ENCODE peak calls at places on chromosomes 13 and 19, in eight cellular contexts. T is dorsolateral prefrontal cortex; Q is K562; C is WERI-Rb-1; D is CD4-positive, alpha-beta memory T cell; J is right cardiac atrium; K is stomach; A is left ventricle myocardium inferior. B is an unnamed sample.

GRCh38 chr13:49584771-49585182 is 581 bp downstream of the RCBTB1 start:
- DNase-seq in T (no peak), K (no peak), J (no peak), Q (peak; percentile 9), D (peak; percentile 7), C (no peak), A (no peak), B (no peak)

GRCh38 chr13:31433201-31433600 is 233.4 kb downstream of the B3GLCT start:
- DNase-seq in A (no peak), Q (no peak), J (no peak), D (no peak), K (no peak), T (no peak), C (no peak), B (no peak)

GRCh38 chr19:45097776-45098520 is 5.0 kb downstream of the PPP1R37 start:
- DNase-seq in C (no peak), J (peak; percentile 68), D (no peak), K (peak; percentile 51), Q (peak; percentile 90), A (peak; percentile 29), T (no peak), B (no peak)

GRCh38 chr19:6227941-6228325 is 51.8 kb downstream of the MLLT1 start:
- DNase-seq in J (no peak), T (no peak), K (no peak), Q (no peak), C (no peak), D (no peak), A (no peak), B (no peak)

GRCh38 chr19:13884726-13885591 is 8.0 kb downstream of the NANOS3 start:
- DNase-seq in J (no peak), T (no peak), A (no peak), D (no peak), Q (no peak), K (peak; percentile 87), C (no peak), B (no peak)

GRCh38 chr19:22327321-22327720 is 41.1 kb downstream of the ZNF729 start:
- DNase-seq in D (no peak), A (no peak), K (no peak), J (no peak), C (no peak), T (no peak), Q (no peak), B (no peak)

GRCh38 chr19:16370671-16371391 is 46.2 kb downstream of the KLF2 start:
- DNase-seq in C (no peak), Q (no peak), D (no peak), K (no peak), A (peak; percentile 14), J (no peak), T (no peak), B (peak; percentile 19)

GRCh38 chr13:100106005-100106404 is 17.1 kb downstream of the PCCA start:
- DNase-seq in C (no peak), T (no peak), A (no peak), Q (no peak), J (no peak), D (no peak), K (no peak), B (no peak)

GRCh38 chr13:110017379-110017778 is 231.0 kb upstream of the IRS2 start:
- DNase-seq in D (no peak), A (no peak), C (no peak), Q (no peak), T (no peak), J (no peak), K (no peak), B (no peak)

GRCh38 chr13:112062047-112062618 is 4.8 kb upstream of the SOX1 start:
- DNase-seq in C (no peak), T (no peak), D (no peak), Q (no peak), A (no peak), J (no peak), K (no peak), B (no peak)

GRCh38 chr19:55090564-55090963 is 14.9 kb downstream of the EPS8L1 start:
- DNase-seq in K (no peak), J (peak; percentile 23), Q (no peak), A (no peak), T (no peak), C (no peak), D (no peak), B (no peak)

GRCh38 chr13:71021810-71022422 is 845.1 kb downstream of the DACH1 start:
- DNase-seq in D (no peak), K (no peak), J (no peak), Q (no peak), A (no peak), C (no peak), T (no peak), B (no peak)

GRCh38 chr19:3029070-3029923 is at the start of gene TLE2:
- DNase-seq in Q (no peak), D (no peak), K (peak; percentile 39), T (no peak), A (no peak), J (peak; percentile 56), C (no peak), B (no peak)

GRCh38 chr19:30733826-30734550 is 361.8 kb downstream of the ZNF536 start:
- DNase-seq in C (peak; percentile 78), T (peak; percentile 65), J (no peak), D (no peak), A (no peak), Q (no peak), K (no peak), B (no peak)

GRCh38 chr19:15456871-15457700 is 7.3 kb downstream of the RASAL3 start:
- DNase-seq in D (no peak), C (peak; percentile 49), Q (peak; percentile 39), A (no peak), T (no peak), J (no peak), K (no peak), B (no peak)

GRCh38 chr19:29530549-29531457 is 5.0 kb downstream of the VSTM2B start:
- DNase-seq in A (no peak), T (peak; percentile 31), Q (no peak), D (no peak), K (no peak), J (no peak), C (no peak), B (no peak)

GRCh38 chr13:46149272-46150133 is 32.5 kb downstream of the LCP1 start:
- DNase-seq in J (no peak), Q (no peak), T (no peak), A (no peak), D (no peak), C (no peak), K (no peak), B (no peak)

GRCh38 chr13:53141336-53141735 is 112.7 kb downstream of the OLFM4 start:
- DNase-seq in D (no peak), Q (no peak), J (no peak), K (no peak), A (no peak), C (no peak), T (no peak), B (no peak)

GRCh38 chr13:53131361-53131760 is 102.7 kb downstream of the OLFM4 start:
- DNase-seq in T (no peak), C (no peak), J (no peak), K (no peak), D (no peak), A (no peak), Q (no peak), B (no peak)

GRCh38 chr13:53138369-53139036 is 109.9 kb downstream of the OLFM4 start:
- DNase-seq in A (peak; percentile 36), D (no peak), K (no peak), Q (no peak), T (no peak), J (peak; percentile 39), C (no peak), B (no peak)

GRCh38 chr13:53137777-53138176 is 109.2 kb downstream of the OLFM4 start:
- DNase-seq in C (no peak), Q (no peak), T (no peak), J (no peak), D (no peak), K (no peak), A (no peak), B (no peak)

GRCh38 chr13:53136554-53136953 is 107.9 kb downstream of the OLFM4 start:
- DNase-seq in A (no peak), K (no peak), C (no peak), Q (no peak), D (no peak), J (no peak), T (no peak), B (no peak)
- H3K27ac ChIP-seq in A (no peak overlapping the region), K (no peak overlapping the region), C (no peak overlapping the region), Q (no peak overlapping the region), D (no peak overlapping the region), J (no peak overlapping the region), T (no peak overlapping the region), B (no peak overlapping the region)

DNA sequence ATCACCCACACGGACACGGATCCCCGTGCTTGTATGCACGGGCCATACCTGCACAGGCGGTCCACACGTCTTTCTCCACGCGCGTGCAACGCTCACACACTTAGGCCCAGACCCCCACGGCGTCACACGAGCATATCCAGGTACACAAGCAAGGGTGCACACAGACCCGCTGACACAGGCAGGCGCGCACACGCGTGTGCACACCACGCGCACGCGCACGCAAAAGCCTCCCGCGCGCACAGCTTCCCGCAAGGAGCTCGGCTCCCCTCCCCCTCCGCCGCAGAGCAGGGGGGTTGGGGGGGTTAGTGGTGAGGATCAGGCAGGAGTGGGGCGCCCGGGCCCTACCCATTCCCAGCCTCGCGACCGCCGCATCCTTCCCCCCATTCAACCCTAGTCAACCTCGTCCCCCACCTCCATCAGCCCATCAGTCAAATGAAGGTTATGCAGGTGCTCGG is 407 bp downstream of the RAB3A start:
- DNase-seq in T (peak; percentile 60), K (no peak), D (no peak), C (peak; percentile 42), A (peak; percentile 51), J (peak; percentile 55), Q (peak; percentile 52), B (no peak)
- H3K27ac ChIP-seq in T (peak overlapping the region; percentile 95), K (peak overlapping the region; percentile 76), D (peak overlapping the region; percentile 54), C (peak overlapping the region; percentile 31), A (peak overlapping the region; percentile 85), J (peak overlapping the region; percentile 45), Q (peak overlapping the region; percentile 55), B (peak overlapping the region; percentile 75)

GRCh38 chr19:49874503-49875157 is 2.5 kb downstream of the AKT1S1 start:
- DNase-seq in K (no peak), C (no peak), Q (no peak), A (no peak), T (no peak), J (no peak), D (no peak), B (no peak)
- H3K27ac ChIP-seq in K (no peak overlapping the region), C (no peak overlapping the region), Q (peak overlapping the region; percentile 99), A (no peak overlapping the region), T (no peak overlapping the region), J (no peak overlapping the region), D (no peak overlapping the region), B (no peak overlapping the region)

GRCh38 chr19:8210660-8211101 is 1.5 kb downstream of the CERS4 start:
- DNase-seq in Q (no peak), J (no peak), K (no peak), A (no peak), T (no peak), D (no peak), C (no peak), B (no peak)

GRCh38 chr19:8208119-8208709 is 956 bp upstream of the CERS4 start:
- DNase-seq in Q (no peak), J (peak; percentile 27), C (no peak), D (no peak), T (peak; percentile 64), A (peak; percentile 24), K (peak; percentile 60), B (no peak)

GRCh38 chr19:8209965-8210659 is 942 bp downstream of the CERS4 start:
- DNase-seq in Q (no peak), J (no peak), T (no peak), K (no peak), A (no peak), D (no peak), C (peak; percentile 53), B (no peak)

GRCh38 chr19:8208710-8209110 is 460 bp upstream of the CERS4 start:
- DNase-seq in K (no peak), J (peak; percentile 79), T (peak; percentile 78), D (no peak), A (peak; percentile 75), C (no peak), Q (peak; percentile 87), B (no peak)

GRCh38 chr19:8209111-8209964 is at the start of gene CERS4:
- DNase-seq in A (peak; percentile 78), K (peak; percentile 81), D (peak; percentile 84), T (peak; percentile 80), J (peak; percentile 79), Q (peak; percentile 73), C (peak; percentile 91), B (peak; percentile 82)
- H3K27ac ChIP-seq in A (peak within 1 kb of the TSS; percentile 82), K (peak within 1 kb of the TSS; percentile 86), D (peak within 1 kb of the TSS; percentile 84), T (peak within 1 kb of the TSS; percentile 95), J (no peak within 1 kb of the TSS), Q (peak within 1 kb of the TSS; percentile 56), C (peak within 1 kb of the TSS; percentile 79), B (peak within 1 kb of the TSS; percentile 82)

B was measured in CD4-positive, CD25-positive, alpha-beta regulatory T cell.